ENCODE peak calls at places on chromosome 6, in ten cellular contexts. M is esophagus muscularis mucosa, V is WERI-Rb-1, J is body of pancreas, E is PC-9, K is right lobe of liver, N is psoas muscle, T is fibroblast of lung, X is left lung, L is ovary. S is an unnamed sample. For H3K27me3, the result is how much of the 10 kb centered on the place peaks cover.

GRCh38 chr6:165850434-165851019 is 187.5 kb upstream of the PDE10A start:
- DNase-seq in K (peak), V (peak), L (peak), M (peak), X (peak), N (peak), T (peak), E (peak), J (peak), S (peak)

GRCh38 chr6:15879372-15880261 is 216.8 kb upstream of the DTNBP1 start:
- DNase-seq in L (peak), E (no peak), K (no peak), N (peak), M (no peak), T (peak), X (peak), J (peak), V (no peak), S (no peak)

GRCh38 chr6:41413250-41413649 is 77.8 kb downstream of the NCR2 start:
- DNase-seq in M (no peak), V (peak), K (no peak), J (no peak), X (no peak), E (no peak), N (no peak), L (no peak), T (no peak), S (no peak)

GRCh38 chr6:108591040-108591816 is 30.5 kb downstream of the FOXO3 start:
- DNase-seq in N (no peak), K (no peak), J (no peak), M (no peak), X (no peak), V (no peak), T (peak), E (no peak), L (no peak), S (no peak)

GRCh38 chr6:120077489-120077888 is 727.9 kb upstream of the MAN1A1 start:
- DNase-seq in V (peak), E (no peak), X (no peak), T (peak), K (peak), J (no peak), N (no peak), M (no peak), L (no peak), S (no peak)

GRCh38 chr6:89368107-89368506 is 15.6 kb upstream of the UBE2J1 start:
- DNase-seq in M (no peak), E (peak), K (no peak), T (peak), N (peak), L (peak), J (peak), V (peak), X (no peak), S (no peak)

GRCh38 chr6:149933461-149933860 is 8.4 kb upstream of the ULBP2 start:
- DNase-seq in E (no peak), K (no peak), L (no peak), T (no peak), N (no peak), V (no peak), J (no peak), X (no peak), M (no peak), S (no peak)

GRCh38 chr6:142413111-142413510 is 111.3 kb downstream of the ADGRG6 start:
- DNase-seq in N (no peak), V (no peak), L (no peak), K (no peak), M (no peak), X (no peak), E (no peak), J (no peak), T (no peak), S (no peak)

GRCh38 chr6:67689329-67689728 is 945.8 kb upstream of the ADGRB3 start:
- DNase-seq in X (no peak), E (no peak), L (no peak), J (no peak), T (no peak), K (no peak), N (no peak), M (no peak), V (no peak), S (no peak)

GRCh38 chr6:169521825-169522224 is 180.0 kb downstream of the WDR27 start:
- DNase-seq in V (no peak), E (no peak), M (no peak), K (no peak), L (no peak), J (no peak), N (no peak), T (no peak), X (no peak), S (no peak)

GRCh38 chr6:44662461-44663121 is 275.1 kb downstream of the CDC5L start:
- DNase-seq in K (no peak), V (peak), L (no peak), X (no peak), J (no peak), T (no peak), M (no peak), N (no peak), E (peak), S (peak)

GRCh38 chr6:121482004-121482693 is 46.7 kb downstream of the GJA1 start:
- DNase-seq in K (no peak), L (no peak), E (peak), T (peak), V (no peak), X (no peak), N (no peak), M (no peak), J (no peak), S (no peak)

GRCh38 chr6:39893286-39893685 is 41.0 kb downstream of the MOCS1 start:
- DNase-seq in K (no peak), T (no peak), M (no peak), J (no peak), L (no peak), X (no peak), E (no peak), V (no peak), N (no peak), S (no peak)

GRCh38 chr6:23654745-23655144 is 471.3 kb upstream of the NRSN1 start:
- DNase-seq in L (no peak), V (no peak), N (no peak), K (peak), X (no peak), T (no peak), M (no peak), E (no peak), J (no peak), S (no peak)

GRCh38 chr6:80338201-80338836 is 231.8 kb downstream of the BCKDHB start:
- DNase-seq in E (peak), L (peak), J (peak), V (peak), N (peak), X (peak), T (peak), K (no peak), M (no peak), S (peak)

GRCh38 chr6:42331019-42331418 is 113.4 kb upstream of the MRPS10 start:
- DNase-seq in K (no peak), X (no peak), J (no peak), M (no peak), L (no peak), E (no peak), T (no peak), V (no peak), N (no peak), S (no peak)

DNA sequence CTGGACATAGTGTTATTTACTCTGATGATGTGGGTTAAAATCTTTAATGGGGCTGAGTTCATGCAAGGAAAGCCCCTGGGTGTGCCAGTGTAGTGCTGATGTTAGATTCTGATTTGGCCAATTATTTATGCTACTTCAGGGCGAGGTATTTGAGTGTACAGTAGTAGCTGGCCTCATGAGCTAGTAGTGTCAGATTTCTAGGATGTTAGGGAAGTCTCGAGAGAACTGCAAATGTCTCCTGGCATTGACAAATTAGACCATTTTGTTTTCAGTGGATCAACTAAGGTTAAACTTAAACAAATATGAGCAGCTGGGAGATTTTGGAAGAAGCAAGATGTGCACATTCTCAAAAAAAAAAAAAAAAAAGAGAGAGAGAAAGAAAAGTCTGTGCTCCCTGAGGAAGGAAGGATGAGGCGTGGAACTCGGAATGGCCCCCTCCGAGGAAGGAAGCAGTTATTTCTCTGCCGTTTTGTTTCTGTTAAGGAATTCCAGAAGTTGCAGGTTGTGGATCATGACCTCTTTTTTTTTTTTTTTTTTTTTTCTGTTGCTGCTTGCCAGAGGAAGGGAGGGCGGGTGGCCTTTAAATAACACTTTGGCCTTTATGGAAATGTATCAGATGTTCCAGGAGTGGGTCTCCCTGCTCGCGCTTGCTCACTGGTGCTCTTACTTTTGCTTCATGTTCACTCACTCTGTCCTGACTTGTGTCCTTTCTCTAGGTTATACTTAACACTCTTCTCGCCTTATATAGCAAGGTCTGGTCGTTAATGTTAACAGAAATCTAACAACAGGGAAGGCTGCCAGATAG is 124.5 kb downstream of the TCP11 start:
- DNase-seq in L (peak), X (no peak), M (peak), N (peak), K (peak), V (no peak), T (peak), J (peak), E (no peak), S (no peak)
- H3K4me3 ChIP-seq in L (no peak), X (peak), M (peak), N (peak), K (peak), V (no peak), T (peak), J (no peak), E (no peak), S (no peak)

GRCh38 chr6:125647391-125647790 is 102.0 kb upstream of the HEY2 start:
- DNase-seq in N (no peak), J (no peak), E (no peak), M (no peak), L (no peak), X (no peak), T (no peak), K (no peak), V (no peak), S (no peak)
- H3K27me3 ChIP-seq in N (under half), J (under half), E (under half), M (under half), L (under half), X (under half), T (under half), K (under half), V (under half), S (under half)

GRCh38 chr6:105644073-105644489 is 241.2 kb upstream of the PREP start:
- DNase-seq in T (no peak), K (no peak), E (no peak), J (no peak), M (no peak), V (no peak), N (no peak), L (no peak), X (no peak), S (no peak)
- TF ChIP-seq CTCF in T (no peak), K (no peak), E (no peak), J (no peak), M (peak), V (no peak), N (no peak), L (no peak), X (no peak), S (peak)

GRCh38 chr6:36441307-36441894 is 1.3 kb downstream of the PXT1 start:
- DNase-seq in K (peak), L (peak), M (peak), N (peak), T (peak), V (peak), J (peak), X (peak), E (peak), S (peak)

GRCh38 chr6:36432151-36432633 is 10.5 kb downstream of the PXT1 start:
- DNase-seq in N (no peak), L (no peak), K (no peak), M (no peak), X (no peak), E (peak), J (no peak), V (no peak), T (no peak), S (no peak)

GRCh38 chr6:36431197-36431596 is 11.5 kb downstream of the PXT1 start:
- DNase-seq in E (no peak), X (no peak), N (no peak), M (no peak), K (no peak), V (no peak), L (no peak), J (no peak), T (no peak), S (no peak)

GRCh38 chr6:36442083-36442670 is 477 bp downstream of the PXT1 start:
- DNase-seq in J (no peak), K (no peak), M (peak), L (peak), X (no peak), V (no peak), N (no peak), T (no peak), E (no peak), S (no peak)

DNA sequence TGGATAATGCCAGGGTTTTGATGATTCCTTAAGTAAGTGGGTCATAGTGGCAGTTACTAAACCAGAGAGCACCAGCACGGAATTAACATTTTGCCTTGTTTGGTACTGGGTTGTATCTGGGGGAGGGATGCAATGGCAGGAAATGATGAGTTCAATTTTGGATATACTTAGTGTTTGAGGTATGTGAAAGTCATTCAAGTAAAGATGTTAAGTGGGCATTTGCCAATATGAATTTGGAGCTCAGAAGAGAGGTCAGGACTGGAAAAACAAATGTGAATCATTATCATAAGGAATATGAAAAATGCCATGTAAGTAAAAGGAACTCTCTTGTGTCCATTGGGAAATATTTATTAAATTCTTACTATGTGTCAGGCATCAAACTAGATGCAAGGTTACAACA is 6.2 kb downstream of the PXT1 start:
- DNase-seq in L (no peak), M (no peak), N (no peak), X (no peak), T (peak), E (no peak), V (no peak), K (no peak), J (no peak), S (no peak)
- H3K4me3 ChIP-seq in L (no peak), M (no peak), N (no peak), X (no peak), T (no peak), E (no peak), V (no peak), K (no peak), J (no peak), S (no peak)

GRCh38 chr6:1368940-1369339 is 20.4 kb upstream of the FOXF2 start:
- DNase-seq in V (no peak), X (no peak), T (no peak), J (no peak), N (no peak), K (no peak), E (no peak), L (no peak), M (no peak), S (no peak)

GRCh38 chr6:1365701-1366100 is 23.7 kb upstream of the FOXF2 start:
- DNase-seq in K (no peak), M (no peak), L (no peak), N (no peak), J (no peak), E (no peak), X (no peak), T (peak), V (no peak), S (no peak)

GRCh38 chr6:1364791-1365190 is 24.6 kb upstream of the FOXF2 start:
- DNase-seq in M (no peak), E (no peak), T (no peak), V (no peak), J (no peak), L (no peak), K (no peak), X (no peak), N (no peak), S (no peak)

GRCh38 chr6:1363729-1364572 is 25.4 kb upstream of the FOXF2 start:
- DNase-seq in N (peak), X (no peak), V (peak), M (no peak), K (no peak), J (no peak), T (peak), L (no peak), E (no peak), S (no peak)

DNA sequence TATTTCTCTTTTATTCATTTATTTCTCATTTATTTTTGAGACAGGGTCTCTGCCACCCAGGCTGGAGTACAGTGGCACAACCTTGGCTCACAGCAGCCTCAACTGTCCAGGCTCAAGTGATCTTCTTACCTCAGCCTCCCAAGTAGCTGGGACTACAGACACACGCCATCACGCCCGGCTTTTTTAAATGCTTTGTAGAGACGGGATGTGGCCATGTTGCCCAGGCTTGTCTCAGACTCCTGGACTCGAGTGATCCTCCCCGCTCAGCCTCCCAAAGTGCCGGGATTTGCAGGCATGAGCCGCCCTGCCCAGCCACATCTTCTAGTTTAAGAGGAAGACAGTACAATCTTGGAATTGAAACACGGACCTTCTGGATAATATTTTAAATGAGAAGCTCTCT is 21.6 kb upstream of the FOXF2 start:
- DNase-seq in E (no peak), L (no peak), K (no peak), N (no peak), T (no peak), M (no peak), J (no peak), V (no peak), X (no peak), S (no peak)
- H3K27me3 ChIP-seq in E (under half), L (under half), K (under half), N (under half), T (under half), M (under half), J (under half), V (half or more), X (under half), S (under half)

GRCh38 chr6:136039185-136039584 is 187.7 kb downstream of the PDE7B start:
- DNase-seq in E (no peak), X (no peak), L (no peak), T (peak), J (no peak), V (no peak), N (no peak), K (no peak), M (no peak), S (no peak)

GRCh38 chr6:136038531-136038930 is 187.0 kb downstream of the PDE7B start:
- DNase-seq in J (no peak), K (no peak), M (no peak), V (no peak), N (no peak), T (no peak), X (no peak), E (no peak), L (no peak), S (no peak)

GRCh38 chr6:136037246-136037884 is 185.9 kb downstream of the PDE7B start:
- DNase-seq in E (no peak), T (peak), L (peak), J (no peak), X (no peak), N (no peak), K (no peak), V (no peak), M (no peak), S (no peak)

GRCh38 chr6:136036601-136037000 is 185.1 kb downstream of the PDE7B start:
- DNase-seq in T (no peak), K (no peak), M (no peak), V (no peak), X (no peak), J (no peak), N (no peak), L (no peak), E (no peak), S (no peak)

DNA sequence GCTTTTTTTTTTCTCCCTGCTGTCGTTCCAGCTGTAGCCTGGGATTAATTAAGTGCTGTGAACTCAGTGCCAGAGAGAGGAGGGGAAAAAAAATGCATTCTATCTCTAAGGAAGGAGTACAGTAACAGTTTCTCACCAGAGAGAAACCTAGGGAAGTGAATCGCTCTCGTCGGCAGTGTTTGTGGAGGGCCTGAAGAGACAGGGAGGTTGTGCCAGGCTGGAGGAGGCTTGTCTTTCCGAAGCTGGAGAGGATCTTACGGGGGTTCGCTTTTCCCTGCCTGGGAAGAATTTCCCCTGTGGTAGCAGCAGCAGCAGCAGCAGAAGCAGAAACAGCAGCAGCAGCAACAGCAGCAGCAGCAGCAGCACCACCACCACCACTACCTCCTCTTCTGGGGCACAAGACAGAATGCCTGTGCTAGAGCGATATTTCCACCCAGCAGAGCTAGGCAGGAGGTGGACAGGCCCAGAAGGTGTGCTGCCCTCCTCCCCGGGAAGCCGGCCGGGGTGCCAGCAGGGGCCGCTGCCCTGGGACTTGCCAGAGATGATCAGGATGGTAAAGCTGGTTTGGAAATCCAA is 186.5 kb downstream of the PDE7B start:
- DNase-seq in X (peak), T (peak), N (peak), K (no peak), L (peak), M (no peak), E (no peak), J (no peak), V (no peak), S (no peak)
- TF ChIP-seq CTCF in X (no peak), T (peak), N (no peak), K (no peak), L (no peak), M (peak), E (no peak), J (no peak), V (no peak), S (no peak)

GRCh38 chr6:139568956-139569538 is 194.6 kb upstream of the CITED2 start:
- DNase-seq in T (peak), J (no peak), X (no peak), N (no peak), V (no peak), L (no peak), M (no peak), K (no peak), E (no peak), S (peak)
- H3K4me3 ChIP-seq in T (no peak), J (no peak), X (no peak), N (no peak), V (no peak), L (no peak), M (no peak), K (no peak), E (no peak), S (no peak)

GRCh38 chr6:98846021-98846380 is 11.6 kb downstream of the POU3F2 start:
- DNase-seq in L (no peak), N (no peak), X (no peak), K (no peak), T (no peak), J (no peak), E (no peak), M (no peak), V (no peak), S (no peak)
- H3K27me3 ChIP-seq in L (under half), N (under half), X (half or more), K (under half), T (half or more), J (half or more), E (under half), M (half or more), V (under half), S (half or more)

S was measured in kidney epithelial cell.